ENCODE peak calls at places on chromosome 5, in eight cellular contexts. R, F, D, I, L, V, K and M are unnamed samples.

GRCh38 chr5:133990396-133990795 is 14.4 kb downstream of the VDAC1 start:
- DNase-seq in F (no peak), I (no peak), V (no peak), K (no peak), D (no peak), R (no peak), L (peak; percentile 54), M (no peak)

GRCh38 chr5:66209350-66209749 is 65.2 kb downstream of the SREK1 start:
- DNase-seq in L (no peak), I (no peak), D (no peak), F (peak; percentile 30), V (no peak), R (no peak), K (peak; percentile 74), M (no peak)

GRCh38 chr5:142614054-142614453 is 71.8 kb downstream of the FGF1 start:
- DNase-seq in D (no peak), F (no peak), L (no peak), K (no peak), R (no peak), I (no peak), V (no peak), M (no peak)

GRCh38 chr5:135827965-135828792 is 6.3 kb upstream of the SLC25A48 start:
- DNase-seq in I (no peak), L (no peak), V (no peak), D (no peak), F (no peak), R (no peak), K (peak; percentile 20), M (no peak)

GRCh38 chr5:143683459-143683858 is 128.5 kb upstream of the HMHB1 start:
- DNase-seq in R (no peak), D (no peak), K (no peak), V (no peak), L (no peak), I (no peak), F (no peak), M (no peak)

GRCh38 chr5:1507961-1508678 is 15.6 kb downstream of the LPCAT1 start:
- DNase-seq in R (no peak), F (no peak), L (peak; percentile 74), D (no peak), K (no peak), V (no peak), I (no peak), M (no peak)

GRCh38 chr5:89071101-89071940 is 188.3 kb upstream of the MEF2C start:
- DNase-seq in R (no peak), F (no peak), D (no peak), L (no peak), K (no peak), I (no peak), V (no peak), M (peak; percentile 9)

GRCh38 chr5:31987985-31988710 is 186.0 kb downstream of the GOLPH3 start:
- DNase-seq in F (no peak), R (peak; percentile 95), D (peak; percentile 95), I (no peak), L (no peak), V (peak; percentile 82), K (no peak), M (no peak)

GRCh38 chr5:59540366-59540765 is 353.2 kb downstream of the PDE4D start:
- DNase-seq in L (no peak), V (no peak), F (peak; percentile 32), D (no peak), K (no peak), I (no peak), R (no peak), M (no peak)

GRCh38 chr5:96880402-96881164 is 4.3 kb downstream of the ERAP2 start:
- DNase-seq in K (no peak), I (no peak), D (no peak), V (no peak), F (no peak), L (no peak), R (peak; percentile 49), M (no peak)